ENCODE peak calls at places on chromosome 9, in nine cellular contexts. Z is omental fat pad, B is astrocyte, C is hepatocyte, A is A549, J is heart left ventricle, M is foreskin fibroblast, E is progenitor cell of endocrine pancreas, Y is GM23338. H is an unnamed sample.

GRCh38 chr9:34654317-34655083 is 2.5 kb downstream of the IL11RA start:
- DNase-seq in M (peak), J (peak), Y (no peak), B (no peak), A (no peak), C (peak), Z (no peak), E (no peak), H (no peak)

GRCh38 chr9:95316274-95316673 is 1.2 kb downstream of the FANCC start:
- DNase-seq in E (no peak), J (no peak), M (no peak), Y (no peak), B (no peak), C (no peak), Z (no peak), A (no peak), H (no peak)

GRCh38 chr9:102521097-102521755 is 473.9 kb upstream of the CYLC2 start:
- DNase-seq in A (no peak), Y (no peak), M (no peak), J (no peak), E (no peak), B (no peak), Z (no peak), C (no peak), H (no peak)

GRCh38 chr9:15606667-15607472 is 54.0 kb downstream of the CCDC171 start:
- DNase-seq in C (peak), M (peak), Z (no peak), B (peak), Y (peak), A (peak), J (no peak), E (no peak), H (peak)

GRCh38 chr9:91744114-91744513 is 205.9 kb downstream of the ROR2 start:
- DNase-seq in C (no peak), A (no peak), M (no peak), Z (no peak), J (no peak), Y (no peak), B (no peak), E (no peak), H (no peak)

GRCh38 chr9:130265431-130266235 is at the start of gene HMCN2:
- DNase-seq in A (no peak), J (peak), C (peak), Z (no peak), E (no peak), Y (peak), M (no peak), B (no peak), H (no peak)

GRCh38 chr9:125750656-125751035 is 3.5 kb downstream of the PBX3 start:
- DNase-seq in M (no peak), J (no peak), Z (no peak), C (no peak), E (no peak), A (no peak), B (no peak), Y (peak), H (no peak)

GRCh38 chr9:99472240-99472915 is 250.3 kb downstream of the SEC61B start:
- DNase-seq in M (no peak), J (no peak), E (no peak), A (no peak), B (no peak), Z (no peak), Y (no peak), C (no peak), H (no peak)

GRCh38 chr9:131521822-131522221 is 9.2 kb downstream of the UCK1 start:
- DNase-seq in Z (no peak), M (no peak), C (no peak), B (no peak), A (no peak), J (no peak), Y (no peak), E (no peak), H (no peak)

GRCh38 chr9:131382850-131383729 is 10.8 kb upstream of the PRRC2B start:
- DNase-seq in C (peak), Y (peak), M (peak), E (no peak), B (peak), A (peak), Z (no peak), J (peak), H (no peak)

GRCh38 chr9:38334234-38334633 is 58.3 kb upstream of the ALDH1B1 start:
- DNase-seq in Z (no peak), E (no peak), A (peak), C (no peak), Y (peak), J (no peak), B (no peak), M (no peak), H (no peak)

GRCh38 chr9:16627967-16628366 is 242.5 kb downstream of the BNC2 start:
- DNase-seq in M (peak), A (no peak), C (peak), Y (no peak), Z (no peak), E (no peak), B (peak), J (peak), H (no peak)

GRCh38 chr9:125752070-125752628 is 5.0 kb downstream of the PBX3 start:
- DNase-seq in M (no peak), Y (peak), E (no peak), J (no peak), A (no peak), B (no peak), C (no peak), Z (no peak), H (no peak)

GRCh38 chr9:128742401-128742800 is 18.5 kb upstream of the ZDHHC12 start:
- DNase-seq in J (no peak), C (no peak), E (no peak), M (no peak), Y (peak), A (no peak), Z (no peak), B (no peak), H (no peak)

GRCh38 chr9:130111805-130112204 is 58.1 kb downstream of the GPR107 start:
- DNase-seq in M (no peak), E (no peak), Y (no peak), J (no peak), A (no peak), Z (no peak), C (no peak), B (no peak), H (no peak)

GRCh38 chr9:6884101-6884500 is 126.3 kb downstream of the KDM4C start:
- DNase-seq in M (no peak), Y (no peak), A (no peak), Z (no peak), C (no peak), J (no peak), E (no peak), B (no peak), H (no peak)

GRCh38 chr9:21931428-21931827 is 62.8 kb downstream of the CDKN2A start:
- DNase-seq in Y (no peak), C (no peak), A (no peak), J (no peak), M (peak), Z (no peak), B (no peak), E (no peak), H (no peak)

GRCh38 chr9:83034026-83034425 is 28.9 kb downstream of the RASEF start:
- DNase-seq in C (no peak), M (no peak), Z (no peak), B (peak), Y (no peak), A (no peak), J (no peak), E (no peak), H (no peak)

GRCh38 chr9:122291458-122291857 is 26.8 kb downstream of the MRRF start:
- DNase-seq in Z (no peak), J (no peak), E (no peak), B (no peak), A (no peak), C (no peak), Y (no peak), M (no peak), H (no peak)

GRCh38 chr9:131545003-131545785 is at the start of gene PRRT1B:
- DNase-seq in J (no peak), Z (no peak), B (no peak), C (peak), M (no peak), Y (peak), E (peak), A (peak), H (peak)

GRCh38 chr9:133335924-133336811 is at the start of gene SURF6:
- DNase-seq in C (peak), Z (peak), M (peak), Y (peak), J (peak), B (peak), A (peak), E (peak), H (peak)

GRCh38 chr9:7121664-7122063 is 363.9 kb downstream of the KDM4C start:
- DNase-seq in C (no peak), Z (no peak), B (no peak), J (no peak), Y (no peak), M (no peak), A (no peak), E (no peak), H (no peak)

GRCh38 chr9:126154182-126154827 is 172.3 kb upstream of the MVB12B start:
- DNase-seq in Y (no peak), J (no peak), Z (no peak), C (no peak), M (no peak), A (no peak), B (no peak), E (no peak), H (no peak)

GRCh38 chr9:108039012-108039411 is 549.4 kb upstream of the KLF4 start:
- DNase-seq in A (no peak), E (no peak), C (no peak), Z (no peak), Y (no peak), B (no peak), M (no peak), J (no peak), H (no peak)

GRCh38 chr9:136303825-136304416 is at the start of gene CCDC187:
- DNase-seq in E (no peak), A (no peak), Z (no peak), C (no peak), Y (no peak), M (no peak), J (no peak), B (no peak), H (no peak)

GRCh38 chr9:35726876-35727438 is 5.0 kb downstream of the TLN1 start:
- DNase-seq in Y (peak), E (no peak), M (peak), Z (no peak), J (peak), A (peak), C (no peak), B (peak), H (no peak)

GRCh38 chr9:33229359-33230120 is 10.4 kb upstream of the SPINK4 start:
- DNase-seq in Y (peak), B (no peak), J (no peak), A (peak), M (no peak), Z (no peak), E (no peak), C (peak), H (peak)

DNA sequence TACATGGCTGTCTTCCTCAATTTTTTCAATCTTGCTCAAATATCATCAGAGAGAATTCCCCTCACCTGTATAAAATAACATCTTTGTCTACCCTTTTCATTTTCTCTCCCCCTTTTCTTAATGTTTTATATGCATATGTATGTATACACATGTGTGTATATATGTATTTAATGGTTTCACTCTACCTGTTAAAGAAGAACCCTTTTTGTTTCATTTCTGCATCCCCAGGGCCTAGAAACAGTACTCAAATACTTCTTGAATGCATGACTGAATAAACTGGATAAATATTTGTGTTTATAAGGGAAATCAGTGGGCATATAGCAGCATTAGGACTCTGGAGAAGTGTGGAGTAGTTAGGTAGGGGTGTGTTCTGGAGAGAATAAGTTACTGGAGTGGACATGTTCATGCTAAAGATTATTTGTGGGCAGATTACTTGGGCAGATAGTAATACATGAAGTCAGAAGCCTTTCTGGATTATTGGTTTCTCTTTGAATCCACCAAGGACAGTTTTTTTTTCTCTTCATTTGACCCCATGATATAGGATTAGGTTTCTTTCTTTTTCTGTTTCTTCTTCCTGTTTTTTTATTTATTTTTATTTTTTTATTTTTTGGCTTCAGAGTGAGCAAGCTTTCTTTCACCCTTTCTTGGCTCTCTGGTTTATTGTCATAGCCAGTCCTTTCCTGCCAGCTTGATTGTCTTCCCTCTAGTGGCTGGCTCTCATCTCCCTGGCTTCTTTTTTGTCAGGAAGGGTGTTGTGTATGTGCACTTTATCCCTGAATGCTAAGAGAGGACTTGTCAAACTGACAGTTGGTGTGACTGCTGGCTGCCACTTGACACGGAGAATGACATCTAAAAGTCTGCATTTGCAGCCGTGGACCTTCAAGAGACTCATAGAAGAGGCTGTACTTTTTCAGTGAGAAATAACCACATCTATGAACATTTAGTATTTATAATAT is 89.3 kb downstream of the ZCCHC7 start:
- DNase-seq in Z (no peak), M (no peak), B (no peak), E (no peak), A (peak), C (no peak), Y (peak), J (no peak), H (no peak)
- TF ChIP-seq CTCF in Z (no peak), M (peak), B (no peak), E (no peak), A (no peak), C (no peak), Y (peak), J (no peak), H (no peak)

DNA sequence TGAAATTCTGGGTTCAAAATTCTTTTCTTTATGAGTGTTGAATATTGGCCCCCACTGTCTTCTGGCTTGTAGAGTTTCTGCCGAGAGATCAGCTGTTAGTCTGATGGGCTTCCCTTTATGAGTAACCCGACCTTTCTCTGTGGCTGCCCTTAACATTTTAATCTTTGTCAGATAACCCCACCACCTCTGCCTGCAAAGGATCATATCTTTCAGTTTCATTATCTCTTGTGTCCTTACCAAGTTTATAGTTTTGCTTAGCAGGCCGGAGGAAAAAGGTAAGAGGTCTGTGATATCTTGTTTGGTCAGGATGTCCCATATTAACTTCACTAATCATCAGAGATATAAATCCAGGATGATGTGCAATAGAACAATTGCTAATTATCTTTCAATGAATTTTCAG is 970.2 kb upstream of the TYRP1 start:
- DNase-seq in E (no peak), M (no peak), C (no peak), Z (no peak), Y (no peak), J (no peak), A (no peak), B (no peak), H (no peak)
- TF ChIP-seq CTCF in E (no peak), M (no peak), C (no peak), Z (no peak), Y (no peak), J (no peak), A (no peak), B (no peak), H (no peak)

DNA sequence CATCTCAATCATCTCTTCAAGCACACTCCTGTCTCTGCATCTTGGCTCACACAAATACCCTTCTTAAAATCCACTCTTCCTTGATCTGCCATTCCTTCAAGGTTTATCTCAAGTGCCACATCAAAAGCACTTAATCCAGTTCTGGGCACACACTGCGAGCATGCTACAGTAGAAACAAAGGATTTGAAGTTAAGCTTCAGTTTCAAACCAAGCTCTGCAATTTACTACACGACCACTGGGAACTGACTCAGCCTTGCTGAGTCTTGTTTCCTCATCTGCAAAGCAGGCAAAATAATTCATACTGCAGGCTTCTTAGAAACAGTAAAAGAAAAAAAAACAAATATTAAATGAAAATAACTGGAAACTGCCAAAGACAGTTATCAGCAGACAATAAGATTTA is 50.5 kb upstream of the CTNNAL1 start:
- DNase-seq in C (no peak), E (no peak), Z (no peak), A (no peak), M (peak), B (no peak), Y (no peak), J (no peak), H (no peak)
- TF ChIP-seq CTCF in C (no peak), E (no peak), Z (no peak), A (no peak), M (no peak), B (peak), Y (no peak), J (no peak), H (no peak)

GRCh38 chr9:123940721-123941534 is 11.0 kb upstream of the DENND1A start:
- DNase-seq in J (no peak), B (no peak), M (no peak), E (no peak), A (no peak), Z (no peak), C (no peak), Y (no peak), H (no peak)
- TF ChIP-seq CTCF in J (no peak), B (no peak), M (no peak), E (no peak), A (no peak), Z (no peak), C (no peak), Y (no peak), H (no peak)

GRCh38 chr9:20770947-20771346 is 86.9 kb downstream of the FOCAD start:
- DNase-seq in J (no peak), B (no peak), M (no peak), E (no peak), A (no peak), Y (no peak), C (no peak), Z (no peak), H (no peak)

GRCh38 chr9:20771721-20772120 is 87.7 kb downstream of the FOCAD start:
- DNase-seq in B (no peak), A (no peak), J (no peak), C (no peak), Z (no peak), M (no peak), Y (no peak), E (no peak), H (no peak)

GRCh38 chr9:20781086-20781485 is 97.0 kb downstream of the FOCAD start:
- DNase-seq in J (no peak), Z (no peak), E (no peak), M (no peak), B (no peak), C (peak), A (peak), Y (no peak), H (no peak)

DNA sequence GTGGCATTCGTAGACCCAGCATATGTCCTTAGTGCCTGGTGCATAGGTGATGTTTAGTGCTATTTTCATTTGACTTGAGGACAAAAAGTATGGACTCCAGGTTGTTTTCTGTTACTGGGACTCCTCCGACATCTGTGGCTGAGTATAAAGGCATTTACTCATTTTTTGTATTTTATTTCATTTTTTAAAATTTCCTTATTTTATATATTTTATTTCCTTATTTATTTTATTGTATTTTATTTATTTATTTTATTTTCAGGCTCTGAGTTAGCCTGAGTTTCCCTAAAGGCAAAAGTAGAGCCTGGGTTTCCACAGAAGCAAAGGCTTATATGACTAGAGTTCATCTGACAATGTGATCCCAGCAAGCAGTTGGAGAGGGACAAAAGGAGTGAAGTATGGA is 91.6 kb downstream of the FOCAD start:
- DNase-seq in E (no peak), J (no peak), Z (no peak), C (no peak), M (no peak), A (no peak), B (no peak), Y (no peak), H (no peak)
- TF ChIP-seq CTCF in E (no peak), J (no peak), Z (no peak), C (no peak), M (no peak), A (no peak), B (no peak), Y (no peak), H (no peak)

GRCh38 chr9:26856413-26857032 is 36.1 kb downstream of the CAAP1 start:
- DNase-seq in Z (no peak), B (peak), E (no peak), A (peak), Y (peak), C (peak), J (no peak), M (peak), H (peak)
- TF ChIP-seq CTCF in Z (no peak), B (peak), E (peak), A (peak), Y (peak), C (peak), J (no peak), M (peak), H (peak)

DNA sequence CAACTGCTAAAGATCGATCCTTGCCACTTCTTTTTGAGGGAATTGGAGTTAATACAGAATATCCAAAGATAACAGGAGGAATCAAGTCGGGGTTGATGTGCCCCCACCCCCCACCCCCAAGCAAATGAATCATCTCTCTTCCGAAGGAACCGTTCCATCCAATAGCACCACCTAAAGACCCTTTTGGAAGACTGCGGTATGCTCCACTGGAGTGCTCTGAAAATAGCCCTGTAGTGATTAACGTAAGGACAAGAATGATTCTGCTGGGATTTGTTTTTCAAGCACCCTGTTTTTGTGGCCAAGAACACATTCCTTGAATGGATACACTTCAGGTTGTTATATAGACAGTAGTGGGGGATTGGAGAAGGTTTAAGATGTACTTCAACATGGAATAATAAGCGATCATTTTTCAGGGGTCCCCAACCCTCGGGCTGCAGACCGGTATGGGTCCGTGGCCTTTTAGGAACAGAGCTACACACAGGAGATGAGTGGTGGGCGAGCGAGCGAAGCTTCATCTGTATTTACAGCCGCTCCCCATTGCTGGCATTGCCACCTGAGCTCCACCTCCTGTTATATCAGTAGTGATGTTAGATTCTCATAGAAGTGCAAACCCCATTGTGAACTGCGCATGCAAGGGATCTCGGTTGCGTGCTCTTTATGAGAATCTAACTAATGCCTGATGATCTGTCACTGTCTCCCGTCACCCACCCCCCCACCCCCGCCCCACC is 44.5 kb upstream of the TMEM252 start:
- DNase-seq in A (no peak), M (no peak), J (no peak), E (no peak), Z (no peak), B (no peak), Y (peak), C (no peak), H (no peak)
- TF ChIP-seq CTCF in A (no peak), M (no peak), J (no peak), E (no peak), Z (no peak), B (no peak), Y (no peak), C (no peak), H (no peak)

GRCh38 chr9:12771891-12772290 is 2.9 kb upstream of the LURAP1L start:
- DNase-seq in J (no peak), Z (no peak), E (no peak), B (peak), A (no peak), C (no peak), Y (no peak), M (peak), H (no peak)
- TF ChIP-seq CTCF in J (no peak), Z (no peak), E (no peak), B (no peak), A (no peak), C (no peak), Y (no peak), M (no peak), H (no peak)

GRCh38 chr9:115930472-115930871 is 223.1 kb upstream of the PAPPA start:
- DNase-seq in A (no peak), M (no peak), Z (no peak), E (no peak), J (no peak), C (no peak), B (peak), Y (no peak), H (no peak)
- TF ChIP-seq CTCF in A (no peak), M (no peak), Z (no peak), E (no peak), J (no peak), C (no peak), B (no peak), Y (no peak), H (no peak)

H was measured in Calu3.